ENCODE peak calls at places on chromosomes 12 and 14, in four cellular contexts. A is AG20443, W is upper lobe of left lung, D is PC-3. U is an unnamed sample.

GRCh38 chr14:46048127-46048526 is 603.5 kb downstream of the RPL10L start:
- DNase-seq in D (peak), W (no peak), A (peak), U (peak)

GRCh38 chr14:98937021-98937420 is 335.0 kb downstream of the BCL11B start:
- DNase-seq in D (no peak), A (no peak), W (no peak), U (no peak)

GRCh38 chr12:107903377-107904061 is 129.0 kb downstream of the ASCL4 start:
- DNase-seq in W (peak), A (peak), D (peak), U (peak)

GRCh38 chr14:99991306-99991705 is 73.9 kb upstream of the EVL start:
- DNase-seq in D (no peak), A (no peak), W (no peak), U (no peak)

GRCh38 chr12:104701301-104701700 is 244.6 kb downstream of the CHST11 start:
- DNase-seq in D (no peak), W (no peak), A (no peak), U (no peak)

GRCh38 chr14:76337619-76338545 is 38.1 kb upstream of the ESRRB start:
- DNase-seq in W (peak), D (peak), A (peak), U (no peak)

GRCh38 chr12:52806821-52807543 is 6.9 kb downstream of the KRT4 start:
- DNase-seq in W (no peak), A (no peak), D (no peak), U (no peak)

GRCh38 chr12:55017421-55017820 is 2.4 kb upstream of the NEUROD4 start:
- DNase-seq in D (no peak), W (no peak), A (no peak), U (no peak)

GRCh38 chr12:15393037-15393436 is 70.7 kb downstream of the PTPRO start:
- DNase-seq in D (no peak), W (no peak), A (no peak), U (no peak)

GRCh38 chr12:128693771-128694170 is 130.0 kb downstream of the SLC15A4 start:
- DNase-seq in D (no peak), A (no peak), W (no peak), U (no peak)

GRCh38 chr12:113796086-113796827 is 169.9 kb downstream of the RBM19 start:
- DNase-seq in D (no peak), W (no peak), A (no peak), U (no peak)

U was measured in RWPE1.